ENCODE peak calls at places on chromosomes 7 and 10, in nine cellular contexts. X is dorsolateral prefrontal cortex, B is left lung, F is A549, P is tibial artery, V is HL-60, M is fibroblast of lung, R is body of pancreas, S is right lobe of liver. Z is an unnamed sample.
A peak's percentile ranks its signal among the peaks of the same experiment; 100 is the strongest.

GRCh38 chr10:81348003-81348402 is 527.0 kb upstream of the NRG3 start:
- DNase-seq in X (no peak), B (no peak), F (no peak), P (no peak), V (no peak), M (no peak), R (no peak), S (no peak), Z (no peak)

GRCh38 chr7:105009667-105010537 is 4.1 kb upstream of the KMT2E start:
- DNase-seq in X (no peak), B (no peak), F (no peak), P (no peak), V (no peak), M (no peak), R (no peak), S (no peak), Z (no peak)

GRCh38 chr10:133357293-133358151 is at the start of gene FUOM:
- DNase-seq in X (no peak), B (peak; percentile 60), F (peak; percentile 67), P (no peak), V (peak; percentile 73), M (peak; percentile 35), R (peak; percentile 44), S (peak; percentile 83), Z (no peak)

GRCh38 chr7:39271386-39271785 is 293.7 kb downstream of the POU6F2 start:
- DNase-seq in X (peak; percentile 65), B (peak; percentile 55), F (no peak), P (peak; percentile 86), V (no peak), M (no peak), R (peak; percentile 79), S (no peak), Z (no peak)

GRCh38 chr7:99693427-99694200 is 13.8 kb upstream of the CYP3A5 start:
- DNase-seq in X (no peak), B (peak; percentile 50), F (no peak), P (no peak), V (no peak), M (no peak), R (peak; percentile 81), S (peak; percentile 80), Z (no peak)

GRCh38 chr7:77391230-77391629 is 24.9 kb downstream of the GSAP start:
- DNase-seq in X (no peak), B (no peak), F (no peak), P (no peak), V (no peak), M (no peak), R (no peak), S (no peak), Z (no peak)

GRCh38 chr10:79116801-79117723 is 48.3 kb downstream of the ZMIZ1 start:
- DNase-seq in X (no peak), B (peak; percentile 84), F (no peak), P (peak; percentile 84), V (no peak), M (peak; percentile 63), R (peak; percentile 91), S (no peak), Z (no peak)

GRCh38 chr7:12212051-12212485 is 974 bp downstream of the TMEM106B start:
- DNase-seq in X (no peak), B (no peak), F (no peak), P (no peak), V (no peak), M (peak; percentile 23), R (no peak), S (no peak), Z (no peak)

GRCh38 chr10:42935466-42935865 is 141.4 kb upstream of the RET start:
- DNase-seq in X (no peak), B (no peak), F (no peak), P (no peak), V (no peak), M (no peak), R (no peak), S (no peak), Z (no peak)

GRCh38 chr10:24465899-24466615 is 257.1 kb downstream of the KIAA1217 start:
- DNase-seq in X (no peak), B (no peak), F (peak; percentile 89), P (no peak), V (no peak), M (peak; percentile 92), R (peak; percentile 80), S (peak; percentile 74), Z (no peak)

GRCh38 chr10:115895196-115895595 is 377.8 kb downstream of the GFRA1 start:
- DNase-seq in X (no peak), B (no peak), F (no peak), P (no peak), V (no peak), M (no peak), R (no peak), S (no peak), Z (no peak)

GRCh38 chr7:157407512-157408257 is 70.9 kb downstream of the DNAJB6 start:
- DNase-seq in X (no peak), B (no peak), F (no peak), P (no peak), V (no peak), M (no peak), R (no peak), S (no peak), Z (no peak)

GRCh38 chr10:80253266-80253962 is 36.0 kb downstream of the MAT1A start:
- DNase-seq in X (no peak), B (no peak), F (no peak), P (no peak), V (peak; percentile 84), M (no peak), R (no peak), S (no peak), Z (no peak)

GRCh38 chr7:159196584-159196983 is 51.9 kb upstream of the VIPR2 start:
- DNase-seq in X (no peak), B (no peak), F (no peak), P (no peak), V (no peak), M (no peak), R (no peak), S (no peak), Z (no peak)

GRCh38 chr10:1464866-1465265 is 272.5 kb downstream of the ADARB2 start:
- DNase-seq in X (no peak), B (no peak), F (no peak), P (no peak), V (no peak), M (no peak), R (no peak), S (no peak), Z (no peak)

GRCh38 chr7:101817031-101817929 is at the start of gene CUX1:
- DNase-seq in X (no peak), B (peak; percentile 43), F (peak; percentile 63), P (no peak), V (peak; percentile 52), M (no peak), R (peak; percentile 61), S (peak; percentile 83), Z (no peak)

GRCh38 chr10:89064764-89065163 is 74.2 kb downstream of the FAS start:
- DNase-seq in X (no peak), B (no peak), F (no peak), P (no peak), V (no peak), M (peak; percentile 92), R (no peak), S (no peak), Z (no peak)

GRCh38 chr10:22554481-22555182 is 159.7 kb downstream of the PIP4K2A start:
- DNase-seq in X (peak; percentile 69), B (peak; percentile 56), F (no peak), P (peak; percentile 85), V (no peak), M (peak; percentile 93), R (peak; percentile 75), S (peak; percentile 80), Z (peak; percentile 80)

GRCh38 chr7:22561895-22562593 is 62.1 kb upstream of the STEAP1B start:
- DNase-seq in X (no peak), B (no peak), F (peak; percentile 55), P (no peak), V (no peak), M (no peak), R (no peak), S (no peak), Z (no peak)

GRCh38 chr10:93437946-93438795 is 44.0 kb downstream of the MYOF start:
- DNase-seq in X (no peak), B (no peak), F (no peak), P (no peak), V (no peak), M (peak; percentile 44), R (peak; percentile 48), S (no peak), Z (no peak)
- H3K27ac ChIP-seq in X (peak overlapping the region; percentile 69), B (peak overlapping the region; percentile 99), F (peak overlapping the region; percentile 98), P (peak overlapping the region; percentile 94), V (no peak overlapping the region), M (peak overlapping the region; percentile 99), R (peak overlapping the region; percentile 87), S (peak overlapping the region; percentile 65), Z (peak overlapping the region; percentile 99)

DNA sequence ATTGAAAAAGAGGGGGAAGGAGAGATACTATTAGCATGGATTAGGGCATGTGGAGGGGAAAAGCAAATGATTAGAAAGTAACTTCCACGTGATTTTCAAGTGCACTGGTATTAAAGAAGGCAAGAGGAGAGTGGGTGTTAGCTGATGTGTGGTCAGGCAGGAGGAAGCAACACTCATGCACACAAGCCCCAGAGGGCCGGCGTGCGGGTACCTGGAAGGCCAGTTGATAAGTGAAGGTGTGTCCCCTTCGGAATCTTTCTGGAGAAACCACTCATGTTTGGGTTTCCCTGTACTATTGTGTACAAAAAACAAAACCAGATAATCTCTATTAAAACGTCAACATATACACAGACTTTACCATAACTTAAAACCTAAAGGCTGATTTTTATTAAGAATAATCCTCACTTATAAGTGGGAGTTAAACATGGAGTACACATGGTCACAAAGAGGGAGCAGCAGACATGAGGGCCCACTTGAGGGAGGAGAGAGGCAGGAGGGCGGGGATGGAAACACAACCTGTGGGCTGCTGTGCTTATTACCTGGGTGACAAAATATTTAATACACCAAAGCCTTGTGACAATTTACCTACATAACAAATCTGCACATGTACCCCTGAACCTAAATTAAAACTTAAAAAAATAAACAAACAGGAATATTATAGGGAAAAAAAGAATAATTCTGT is 98.9 kb downstream of the SVIL start:
- DNase-seq in X (no peak), B (peak; percentile 76), F (no peak), P (no peak), V (no peak), M (no peak), R (no peak), S (no peak), Z (no peak)
- TF ChIP-seq CTCF in X (no peak), B (no peak), F (peak; percentile 30), P (no peak), V (no peak), M (no peak), R (no peak), S (no peak), Z (peak; percentile 6)

DNA sequence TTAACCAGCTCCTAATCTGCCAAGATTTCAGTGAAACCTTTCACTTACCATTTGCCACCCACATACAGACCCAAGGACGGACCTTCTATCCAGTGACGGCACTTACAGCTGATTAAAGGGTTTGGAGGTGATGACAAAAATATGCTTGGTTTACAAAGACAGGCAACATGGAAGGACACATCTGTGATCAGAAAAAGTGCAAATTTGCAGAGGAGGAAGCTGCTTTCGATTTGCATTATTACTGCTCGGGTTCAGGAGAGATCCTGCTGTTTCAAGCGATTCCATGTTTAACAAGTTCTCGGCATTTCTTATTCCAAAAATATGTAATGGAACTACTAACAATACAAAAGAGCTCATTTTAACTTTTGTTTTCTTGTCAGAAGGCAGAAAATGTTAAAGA is 109.0 kb downstream of the JAZF1 start:
- DNase-seq in X (no peak), B (no peak), F (no peak), P (no peak), V (no peak), M (no peak), R (no peak), S (no peak), Z (no peak)
- H3K4me3 ChIP-seq in X (no peak overlapping the region), B (no peak overlapping the region), F (no peak overlapping the region), P (no peak overlapping the region), V (no peak overlapping the region), M (no peak overlapping the region), R (no peak overlapping the region), S (no peak overlapping the region), Z (no peak overlapping the region)

GRCh38 chr7:27243340-27244163 is 950 bp downstream of the EVX1 start:
- DNase-seq in X (no peak), B (no peak), F (no peak), P (no peak), V (no peak), M (no peak), R (no peak), S (no peak), Z (no peak)
- H3K27ac ChIP-seq in X (no peak overlapping the region), B (no peak overlapping the region), F (no peak overlapping the region), P (no peak overlapping the region), V (no peak overlapping the region), M (no peak overlapping the region), R (no peak overlapping the region), S (no peak overlapping the region), Z (no peak overlapping the region)

Z was measured in coronary artery.